ENCODE peak calls at places on chromosome 18, in ten cellular contexts. One of them, this sample, is unnamed. For H3K36me3, the result is how much of the 10 kb centered on the place peaks cover.

GRCh38 chr18:79780547-79780946 is 17.2 kb upstream of the KCNG2 start:
- DNase-seq in sigmoid colon: peak
- DNase-seq in RWPE2: peak
- DNase-seq in BJ: no peak
- DNase-seq in brain microvascular endothelial cell: no peak
- DNase-seq in HCT116: no peak
- DNase-seq in IMR-90: no peak
- DNase-seq in heart right ventricle: no peak
- DNase-seq in MM.1S: no peak
- DNase-seq in spleen: peak
- DNase-seq in this sample: no peak

GRCh38 chr18:44180683-44181082 is 500.0 kb upstream of the SETBP1 start:
- DNase-seq in sigmoid colon: no peak
- DNase-seq in MM.1S: no peak
- DNase-seq in IMR-90: peak
- DNase-seq in brain microvascular endothelial cell: peak
- DNase-seq in heart right ventricle: no peak
- DNase-seq in BJ: no peak
- DNase-seq in RWPE2: no peak
- DNase-seq in HCT116: no peak
- DNase-seq in spleen: no peak
- DNase-seq in this sample: no peak

GRCh38 chr18:47736376-47737140 is 193.9 kb downstream of the SMAD2 start:
- DNase-seq in MM.1S: no peak
- DNase-seq in RWPE2: no peak
- DNase-seq in sigmoid colon: peak
- DNase-seq in IMR-90: no peak
- DNase-seq in heart right ventricle: no peak
- DNase-seq in spleen: peak
- DNase-seq in brain microvascular endothelial cell: no peak
- DNase-seq in BJ: no peak
- DNase-seq in HCT116: no peak
- DNase-seq in this sample: no peak

GRCh38 chr18:69981948-69982347 is 34.3 kb upstream of the CD226 start:
- DNase-seq in MM.1S: no peak
- DNase-seq in HCT116: no peak
- DNase-seq in BJ: no peak
- DNase-seq in heart right ventricle: no peak
- DNase-seq in brain microvascular endothelial cell: no peak
- DNase-seq in sigmoid colon: no peak
- DNase-seq in spleen: no peak
- DNase-seq in IMR-90: no peak
- DNase-seq in RWPE2: no peak
- DNase-seq in this sample: no peak

GRCh38 chr18:61743775-61744531 is 148.9 kb downstream of the RNF152 start:
- DNase-seq in BJ: no peak
- DNase-seq in HCT116: no peak
- DNase-seq in sigmoid colon: no peak
- DNase-seq in RWPE2: no peak
- DNase-seq in MM.1S: no peak
- DNase-seq in spleen: no peak
- DNase-seq in brain microvascular endothelial cell: peak
- DNase-seq in heart right ventricle: peak
- DNase-seq in IMR-90: peak
- DNase-seq in this sample: no peak

GRCh38 chr18:9858642-9859041 is 27.1 kb upstream of the TXNDC2 start:
- DNase-seq in spleen: no peak
- DNase-seq in RWPE2: no peak
- DNase-seq in IMR-90: no peak
- DNase-seq in HCT116: no peak
- DNase-seq in sigmoid colon: no peak
- DNase-seq in brain microvascular endothelial cell: no peak
- DNase-seq in BJ: no peak
- DNase-seq in heart right ventricle: no peak
- DNase-seq in MM.1S: no peak
- DNase-seq in this sample: no peak

GRCh38 chr18:31066267-31066666 is 23.7 kb upstream of the DSC3 start:
- DNase-seq in HCT116: no peak
- DNase-seq in BJ: no peak
- DNase-seq in brain microvascular endothelial cell: no peak
- DNase-seq in MM.1S: no peak
- DNase-seq in spleen: no peak
- DNase-seq in IMR-90: no peak
- DNase-seq in sigmoid colon: no peak
- DNase-seq in RWPE2: no peak
- DNase-seq in heart right ventricle: no peak
- DNase-seq in this sample: no peak

GRCh38 chr18:27411911-27412310 is 226.8 kb upstream of the CHST9 start:
- DNase-seq in HCT116: no peak
- DNase-seq in spleen: no peak
- DNase-seq in MM.1S: no peak
- DNase-seq in BJ: no peak
- DNase-seq in IMR-90: no peak
- DNase-seq in RWPE2: no peak
- DNase-seq in sigmoid colon: no peak
- DNase-seq in brain microvascular endothelial cell: no peak
- DNase-seq in heart right ventricle: no peak
- DNase-seq in this sample: no peak

GRCh38 chr18:61738488-61738887 is 154.3 kb downstream of the RNF152 start:
- DNase-seq in IMR-90: peak
- DNase-seq in BJ: no peak
- DNase-seq in RWPE2: no peak
- DNase-seq in MM.1S: no peak
- DNase-seq in brain microvascular endothelial cell: peak
- DNase-seq in HCT116: no peak
- DNase-seq in sigmoid colon: no peak
- DNase-seq in spleen: no peak
- DNase-seq in heart right ventricle: no peak
- DNase-seq in this sample: no peak

GRCh38 chr18:68448736-68449135 is 266.2 kb downstream of the TMX3 start:
- DNase-seq in brain microvascular endothelial cell: peak
- DNase-seq in sigmoid colon: no peak
- DNase-seq in RWPE2: no peak
- DNase-seq in heart right ventricle: no peak
- DNase-seq in HCT116: no peak
- DNase-seq in BJ: peak
- DNase-seq in IMR-90: peak
- DNase-seq in spleen: no peak
- DNase-seq in MM.1S: no peak
- DNase-seq in this sample: no peak

GRCh38 chr18:79766308-79766707 is 31.4 kb upstream of the KCNG2 start:
- DNase-seq in brain microvascular endothelial cell: no peak
- DNase-seq in BJ: no peak
- DNase-seq in sigmoid colon: peak
- DNase-seq in HCT116: no peak
- DNase-seq in MM.1S: no peak
- DNase-seq in heart right ventricle: no peak
- DNase-seq in RWPE2: peak
- DNase-seq in IMR-90: no peak
- DNase-seq in spleen: peak
- DNase-seq in this sample: no peak

GRCh38 chr18:43486462-43486861 is 209.2 kb upstream of the SYT4 start:
- DNase-seq in IMR-90: no peak
- DNase-seq in HCT116: peak
- DNase-seq in BJ: no peak
- DNase-seq in brain microvascular endothelial cell: no peak
- DNase-seq in sigmoid colon: no peak
- DNase-seq in heart right ventricle: no peak
- DNase-seq in spleen: no peak
- DNase-seq in MM.1S: peak
- DNase-seq in RWPE2: no peak
- DNase-seq in this sample: no peak

GRCh38 chr18:53567935-53568574 is 656.4 kb downstream of the MBD2 start:
- DNase-seq in HCT116: no peak
- DNase-seq in IMR-90: peak
- DNase-seq in spleen: no peak
- DNase-seq in heart right ventricle: no peak
- DNase-seq in brain microvascular endothelial cell: peak
- DNase-seq in MM.1S: peak
- DNase-seq in BJ: peak
- DNase-seq in RWPE2: no peak
- DNase-seq in sigmoid colon: no peak
- DNase-seq in this sample: peak
- TF ChIP-seq CTCF in HCT116: peak
- TF ChIP-seq CTCF in IMR-90: peak
- TF ChIP-seq CTCF in spleen: peak
- TF ChIP-seq CTCF in heart right ventricle: peak
- TF ChIP-seq CTCF in brain microvascular endothelial cell: peak
- TF ChIP-seq CTCF in MM.1S: peak
- TF ChIP-seq CTCF in BJ: peak
- TF ChIP-seq CTCF in RWPE2: peak
- TF ChIP-seq CTCF in sigmoid colon: no peak
- TF ChIP-seq CTCF in this sample: peak

DNA sequence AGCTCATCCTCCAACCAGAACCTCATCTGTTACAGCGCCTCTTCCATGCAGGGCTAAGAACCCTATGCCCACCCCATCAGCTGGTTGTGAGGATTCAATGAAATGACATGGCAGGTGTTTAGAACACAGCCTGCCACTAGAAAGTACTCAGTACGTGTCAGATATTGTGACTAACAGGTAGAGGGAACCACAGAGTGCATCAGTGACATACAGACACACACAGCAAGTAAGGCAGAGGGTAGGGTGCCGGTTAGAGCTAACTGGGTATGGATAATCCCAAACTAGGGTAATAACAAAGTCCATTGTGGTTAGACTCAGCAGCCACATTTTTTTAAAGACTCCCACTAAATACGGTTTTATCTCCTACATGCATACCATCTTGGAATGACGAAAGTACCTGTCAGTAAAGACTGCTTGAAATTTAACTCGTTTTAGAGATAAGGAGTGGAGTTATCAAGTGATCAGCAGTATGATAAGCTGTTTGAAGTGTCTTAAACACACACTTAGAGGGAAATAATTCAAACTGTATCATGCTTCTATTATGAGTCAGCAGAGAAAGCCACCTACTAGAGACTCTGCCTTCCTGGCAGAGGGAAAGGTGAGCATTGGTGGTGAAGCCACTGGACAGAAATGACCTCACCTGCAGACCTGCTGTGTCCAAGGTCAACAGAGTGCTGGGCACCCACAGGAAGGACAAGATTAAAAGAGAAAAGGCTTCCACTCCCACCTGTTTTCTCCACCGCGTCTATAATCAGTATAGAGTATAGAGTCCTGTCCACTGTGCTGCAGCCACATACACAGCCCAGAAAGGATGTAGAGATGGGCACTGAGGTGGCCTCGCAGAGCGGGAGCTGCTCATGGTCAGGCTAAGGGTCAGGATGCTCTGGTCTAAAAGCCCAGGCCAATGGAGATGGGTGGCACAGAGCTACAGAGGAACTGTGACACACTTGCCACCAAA is 20.5 kb downstream of the MPPE1 start:
- DNase-seq in RWPE2: no peak
- DNase-seq in IMR-90: no peak
- DNase-seq in MM.1S: no peak
- DNase-seq in brain microvascular endothelial cell: no peak
- DNase-seq in HCT116: no peak
- DNase-seq in spleen: no peak
- DNase-seq in sigmoid colon: no peak
- DNase-seq in BJ: no peak
- DNase-seq in heart right ventricle: no peak
- DNase-seq in this sample: no peak
- H3K36me3 ChIP-seq in RWPE2: under half
- H3K36me3 ChIP-seq in IMR-90: under half
- H3K36me3 ChIP-seq in MM.1S: under half
- H3K36me3 ChIP-seq in brain microvascular endothelial cell: under half
- H3K36me3 ChIP-seq in HCT116: under half
- H3K36me3 ChIP-seq in spleen: half or more
- H3K36me3 ChIP-seq in sigmoid colon: half or more
- H3K36me3 ChIP-seq in BJ: under half
- H3K36me3 ChIP-seq in heart right ventricle: half or more
- H3K36me3 ChIP-seq in this sample: under half

GRCh38 chr18:67094123-67094522 is 422.4 kb downstream of the DSEL start:
- DNase-seq in HCT116: no peak
- DNase-seq in spleen: no peak
- DNase-seq in brain microvascular endothelial cell: no peak
- DNase-seq in IMR-90: no peak
- DNase-seq in BJ: no peak
- DNase-seq in sigmoid colon: no peak
- DNase-seq in heart right ventricle: no peak
- DNase-seq in MM.1S: no peak
- DNase-seq in RWPE2: no peak
- DNase-seq in this sample: no peak
- H3K4me3 ChIP-seq in HCT116: no peak
- H3K4me3 ChIP-seq in spleen: no peak
- H3K4me3 ChIP-seq in brain microvascular endothelial cell: no peak
- H3K4me3 ChIP-seq in IMR-90: no peak
- H3K4me3 ChIP-seq in BJ: no peak
- H3K4me3 ChIP-seq in sigmoid colon: no peak
- H3K4me3 ChIP-seq in heart right ventricle: no peak
- H3K4me3 ChIP-seq in MM.1S: no peak
- H3K4me3 ChIP-seq in RWPE2: no peak
- H3K4me3 ChIP-seq in this sample: no peak

GRCh38 chr18:8324343-8325065 is 284.7 kb upstream of the RAB12 start:
- DNase-seq in heart right ventricle: no peak
- DNase-seq in sigmoid colon: no peak
- DNase-seq in HCT116: no peak
- DNase-seq in spleen: no peak
- DNase-seq in RWPE2: no peak
- DNase-seq in BJ: no peak
- DNase-seq in brain microvascular endothelial cell: no peak
- DNase-seq in MM.1S: no peak
- DNase-seq in IMR-90: no peak
- DNase-seq in this sample: no peak
- TF ChIP-seq CTCF in heart right ventricle: no peak
- TF ChIP-seq CTCF in sigmoid colon: no peak
- TF ChIP-seq CTCF in HCT116: no peak
- TF ChIP-seq CTCF in spleen: no peak
- TF ChIP-seq CTCF in RWPE2: no peak
- TF ChIP-seq CTCF in BJ: no peak
- TF ChIP-seq CTCF in brain microvascular endothelial cell: peak
- TF ChIP-seq CTCF in MM.1S: peak
- TF ChIP-seq CTCF in IMR-90: no peak
- TF ChIP-seq CTCF in this sample: no peak

DNA sequence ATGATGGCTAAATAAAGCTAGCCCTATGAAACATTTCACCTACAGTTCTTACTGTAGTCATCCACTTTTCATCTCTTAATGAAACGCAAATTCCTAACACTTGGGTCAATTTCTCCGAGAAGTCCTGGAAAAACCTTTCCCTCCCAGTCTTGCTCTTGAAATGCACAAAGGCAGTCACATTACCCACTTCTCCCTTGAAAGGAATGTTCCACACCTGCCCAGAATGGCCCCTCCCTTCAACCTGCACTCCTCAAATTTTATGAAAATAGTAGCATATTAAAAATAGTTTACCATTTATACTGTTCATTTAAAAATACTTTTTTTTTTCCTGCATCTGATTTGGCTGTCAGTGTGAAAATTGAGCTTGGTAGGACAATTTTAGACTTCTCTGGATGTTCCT is 64.7 kb upstream of the ACAA2 start:
- DNase-seq in MM.1S: no peak
- DNase-seq in sigmoid colon: no peak
- DNase-seq in IMR-90: no peak
- DNase-seq in spleen: no peak
- DNase-seq in BJ: no peak
- DNase-seq in heart right ventricle: no peak
- DNase-seq in HCT116: no peak
- DNase-seq in RWPE2: no peak
- DNase-seq in brain microvascular endothelial cell: no peak
- DNase-seq in this sample: no peak
- H3K36me3 ChIP-seq in MM.1S: under half
- H3K36me3 ChIP-seq in sigmoid colon: under half
- H3K36me3 ChIP-seq in IMR-90: under half
- H3K36me3 ChIP-seq in spleen: under half
- H3K36me3 ChIP-seq in BJ: under half
- H3K36me3 ChIP-seq in heart right ventricle: under half
- H3K36me3 ChIP-seq in HCT116: under half
- H3K36me3 ChIP-seq in RWPE2: under half
- H3K36me3 ChIP-seq in brain microvascular endothelial cell: under half
- H3K36me3 ChIP-seq in this sample: under half